ENCODE peak calls at places on chromosome 5, in four cellular contexts. G is stimulated activated CD8-positive, alpha-beta memory T cell treated with anti-CD3 and anti-CD28 coated beads, Interleukin-4, amount 100 ng/mL, for 48 hours; T is germinal center; L is psoas muscle. S is an unnamed sample.
A peak's percentile ranks its signal among the peaks of the same experiment; 100 is the strongest.

GRCh38 chr5:76041863-76042262 is 41.3 kb upstream of the SV2C start:
- DNase-seq in G (no peak), T (no peak), L (no peak), S (no peak)

GRCh38 chr5:79686799-79687198 is 2.8 kb upstream of the CMYA5 start:
- DNase-seq in G (no peak), T (no peak), L (no peak), S (no peak)

GRCh38 chr5:166883016-166883415 is 1408.4 kb upstream of the WWC1 start:
- DNase-seq in G (no peak), T (no peak), L (no peak), S (no peak)

GRCh38 chr5:90983148-90983547 is 400.0 kb downstream of the ARRDC3 start:
- DNase-seq in G (no peak), T (no peak), L (no peak), S (no peak)

GRCh38 chr5:30765227-30765626 is 428.3 kb upstream of the CDH6 start:
- DNase-seq in G (no peak), T (no peak), L (no peak), S (no peak)

GRCh38 chr5:173333900-173334685 is 5.9 kb upstream of the STC2 start:
- DNase-seq in G (no peak), T (no peak), L (no peak), S (no peak)

GRCh38 chr5:96963267-96963666 is 27.4 kb downstream of the LNPEP start:
- DNase-seq in G (no peak), T (no peak), L (peak; percentile 76), S (peak; percentile 29)

GRCh38 chr5:174523311-174524159 is 200.8 kb upstream of the MSX2 start:
- DNase-seq in G (no peak), T (no peak), L (no peak), S (no peak)

GRCh38 chr5:169803077-169803981 is 166.3 kb downstream of the DOCK2 start:
- DNase-seq in G (peak; percentile 34), T (no peak), L (no peak), S (no peak)

S was measured in cerebellum.